ENCODE peak calls at places on chromosome 17, in five cellular contexts. One of them, this sample, is unnamed.
A peak's percentile ranks its signal among the peaks of the same experiment; 100 is the strongest.

GRCh38 chr17:48055531-48056245 is 7.5 kb downstream of the NFE2L1 start:
- DNase-seq in mucosa of descending colon: no peak
- DNase-seq in testis: no peak
- DNase-seq in effector memory CD4-positive, alpha-beta T cell: no peak
- DNase-seq in gastrocnemius medialis: no peak
- DNase-seq in this sample: no peak

GRCh38 chr17:17503566-17504130 is 7.5 kb upstream of the RASD1 start:
- DNase-seq in effector memory CD4-positive, alpha-beta T cell: no peak
- DNase-seq in mucosa of descending colon: peak; percentile 40
- DNase-seq in testis: peak; percentile 59
- DNase-seq in gastrocnemius medialis: peak; percentile 36
- DNase-seq in this sample: no peak

GRCh38 chr17:80812362-80813088 is 179.1 kb upstream of the CHMP6 start:
- DNase-seq in mucosa of descending colon: peak; percentile 17
- DNase-seq in gastrocnemius medialis: peak; percentile 9
- DNase-seq in effector memory CD4-positive, alpha-beta T cell: no peak
- DNase-seq in testis: no peak
- DNase-seq in this sample: no peak

GRCh38 chr17:80358131-80358530 is 56.8 kb upstream of the ENDOV start:
- DNase-seq in gastrocnemius medialis: no peak
- DNase-seq in mucosa of descending colon: no peak
- DNase-seq in effector memory CD4-positive, alpha-beta T cell: no peak
- DNase-seq in testis: no peak
- DNase-seq in this sample: no peak

GRCh38 chr17:17675925-17676534 is 5.2 kb upstream of the RAI1 start:
- DNase-seq in mucosa of descending colon: peak; percentile 43
- DNase-seq in effector memory CD4-positive, alpha-beta T cell: no peak
- DNase-seq in gastrocnemius medialis: no peak
- DNase-seq in testis: no peak
- DNase-seq in this sample: no peak

GRCh38 chr17:49575524-49576120 is at the start of gene NXPH3:
- DNase-seq in mucosa of descending colon: peak; percentile 70
- DNase-seq in effector memory CD4-positive, alpha-beta T cell: peak; percentile 47
- DNase-seq in testis: peak; percentile 63
- DNase-seq in gastrocnemius medialis: peak; percentile 54
- DNase-seq in this sample: peak; percentile 51

GRCh38 chr17:58001461-58002124 is 5.5 kb downstream of the SRSF1 start:
- DNase-seq in mucosa of descending colon: no peak
- DNase-seq in testis: no peak
- DNase-seq in effector memory CD4-positive, alpha-beta T cell: no peak
- DNase-seq in gastrocnemius medialis: no peak
- DNase-seq in this sample: no peak

GRCh38 chr17:56979091-56979480 is 1.2 kb downstream of the SCPEP1 start:
- DNase-seq in mucosa of descending colon: no peak
- DNase-seq in effector memory CD4-positive, alpha-beta T cell: no peak
- DNase-seq in gastrocnemius medialis: no peak
- DNase-seq in testis: no peak
- DNase-seq in this sample: peak; percentile 13

GRCh38 chr17:60832206-60832605 is 154.6 kb downstream of the BCAS3 start:
- DNase-seq in testis: no peak
- DNase-seq in gastrocnemius medialis: no peak
- DNase-seq in mucosa of descending colon: no peak
- DNase-seq in effector memory CD4-positive, alpha-beta T cell: no peak
- DNase-seq in this sample: peak; percentile 8

GRCh38 chr17:58344047-58344790 is 7.8 kb downstream of the SUPT4H1 start:
- DNase-seq in testis: no peak
- DNase-seq in mucosa of descending colon: peak; percentile 82
- DNase-seq in gastrocnemius medialis: no peak
- DNase-seq in effector memory CD4-positive, alpha-beta T cell: peak; percentile 88
- DNase-seq in this sample: peak; percentile 71

GRCh38 chr17:17667231-17667630 is 14.0 kb upstream of the RAI1 start:
- DNase-seq in effector memory CD4-positive, alpha-beta T cell: no peak
- DNase-seq in mucosa of descending colon: no peak
- DNase-seq in gastrocnemius medialis: no peak
- DNase-seq in testis: no peak
- DNase-seq in this sample: no peak

GRCh38 chr17:51046527-51047384 is 73.9 kb downstream of the SPAG9 start:
- DNase-seq in mucosa of descending colon: no peak
- DNase-seq in effector memory CD4-positive, alpha-beta T cell: no peak
- DNase-seq in testis: peak; percentile 91
- DNase-seq in gastrocnemius medialis: no peak
- DNase-seq in this sample: no peak

GRCh38 chr17:58325976-58326468 is 2.6 kb downstream of the TSPOAP1 start:
- DNase-seq in effector memory CD4-positive, alpha-beta T cell: no peak
- DNase-seq in testis: no peak
- DNase-seq in gastrocnemius medialis: no peak
- DNase-seq in mucosa of descending colon: peak; percentile 58
- DNase-seq in this sample: no peak

GRCh38 chr17:45405250-45406086 is 27.2 kb downstream of the ARHGAP27 start:
- DNase-seq in effector memory CD4-positive, alpha-beta T cell: no peak
- DNase-seq in testis: peak; percentile 37
- DNase-seq in mucosa of descending colon: peak; percentile 92
- DNase-seq in gastrocnemius medialis: no peak
- DNase-seq in this sample: peak; percentile 97

GRCh38 chr17:61076649-61077048 is 323.0 kb upstream of the TBX2 start:
- DNase-seq in gastrocnemius medialis: no peak
- DNase-seq in mucosa of descending colon: no peak
- DNase-seq in effector memory CD4-positive, alpha-beta T cell: no peak
- DNase-seq in testis: no peak
- DNase-seq in this sample: no peak

GRCh38 chr17:77794846-77795245 is 163.7 kb upstream of the TNRC6C start:
- DNase-seq in mucosa of descending colon: no peak
- DNase-seq in testis: no peak
- DNase-seq in effector memory CD4-positive, alpha-beta T cell: no peak
- DNase-seq in gastrocnemius medialis: no peak
- DNase-seq in this sample: no peak

GRCh38 chr17:82985973-82986372 is 93.4 kb upstream of the METRNL start:
- DNase-seq in mucosa of descending colon: peak; percentile 76
- DNase-seq in testis: peak; percentile 15
- DNase-seq in effector memory CD4-positive, alpha-beta T cell: peak; percentile 41
- DNase-seq in gastrocnemius medialis: no peak
- DNase-seq in this sample: peak; percentile 59

GRCh38 chr17:27919120-27919519 is 26.0 kb upstream of the LYRM9 start:
- DNase-seq in gastrocnemius medialis: no peak
- DNase-seq in effector memory CD4-positive, alpha-beta T cell: no peak
- DNase-seq in mucosa of descending colon: no peak
- DNase-seq in testis: peak; percentile 44
- DNase-seq in this sample: no peak

GRCh38 chr17:51580869-51581268 is 320.5 kb downstream of the UTP18 start:
- DNase-seq in gastrocnemius medialis: no peak
- DNase-seq in effector memory CD4-positive, alpha-beta T cell: no peak
- DNase-seq in mucosa of descending colon: no peak
- DNase-seq in testis: no peak
- DNase-seq in this sample: no peak

GRCh38 chr17:67974186-67974585 is 22.1 kb downstream of the C17orf58 start:
- DNase-seq in gastrocnemius medialis: no peak
- DNase-seq in testis: no peak
- DNase-seq in mucosa of descending colon: no peak
- DNase-seq in effector memory CD4-positive, alpha-beta T cell: no peak
- DNase-seq in this sample: no peak

GRCh38 chr17:51238253-51238887 is 21.5 kb downstream of the MBTD1 start:
- DNase-seq in mucosa of descending colon: no peak
- DNase-seq in testis: no peak
- DNase-seq in gastrocnemius medialis: no peak
- DNase-seq in effector memory CD4-positive, alpha-beta T cell: no peak
- DNase-seq in this sample: no peak

GRCh38 chr17:36849871-36850348 is 87.4 kb upstream of the LHX1 start:
- DNase-seq in effector memory CD4-positive, alpha-beta T cell: no peak
- DNase-seq in mucosa of descending colon: no peak
- DNase-seq in testis: no peak
- DNase-seq in gastrocnemius medialis: no peak
- DNase-seq in this sample: no peak

GRCh38 chr17:82234211-82235055 is 5.6 kb downstream of the SLC16A3 start:
- DNase-seq in testis: peak; percentile 54
- DNase-seq in effector memory CD4-positive, alpha-beta T cell: no peak
- DNase-seq in gastrocnemius medialis: peak; percentile 72
- DNase-seq in mucosa of descending colon: peak; percentile 65
- DNase-seq in this sample: no peak

GRCh38 chr17:68600123-68600880 is 865 bp downstream of the FAM20A start:
- DNase-seq in mucosa of descending colon: peak; percentile 54
- DNase-seq in testis: peak; percentile 59
- DNase-seq in gastrocnemius medialis: peak; percentile 14
- DNase-seq in effector memory CD4-positive, alpha-beta T cell: no peak
- DNase-seq in this sample: no peak

GRCh38 chr17:82956726-82957468 is 117.1 kb upstream of the ZNF750 start:
- DNase-seq in testis: peak; percentile 12
- DNase-seq in gastrocnemius medialis: no peak
- DNase-seq in mucosa of descending colon: peak; percentile 38
- DNase-seq in effector memory CD4-positive, alpha-beta T cell: no peak
- DNase-seq in this sample: no peak

GRCh38 chr17:3659541-3660111 is 8.8 kb downstream of the TAX1BP3 start:
- DNase-seq in gastrocnemius medialis: peak; percentile 84
- DNase-seq in testis: peak; percentile 89
- DNase-seq in effector memory CD4-positive, alpha-beta T cell: no peak
- DNase-seq in mucosa of descending colon: peak; percentile 82
- DNase-seq in this sample: peak; percentile 58

GRCh38 chr17:76410328-76410965 is 26.0 kb downstream of the SPHK1 start:
- DNase-seq in testis: no peak
- DNase-seq in gastrocnemius medialis: no peak
- DNase-seq in mucosa of descending colon: peak; percentile 28
- DNase-seq in effector memory CD4-positive, alpha-beta T cell: no peak
- DNase-seq in this sample: no peak

GRCh38 chr17:80474231-80474932 is 2.0 kb downstream of the NPTX1 start:
- DNase-seq in gastrocnemius medialis: no peak
- DNase-seq in mucosa of descending colon: no peak
- DNase-seq in testis: no peak
- DNase-seq in effector memory CD4-positive, alpha-beta T cell: peak; percentile 8
- DNase-seq in this sample: no peak

GRCh38 chr17:17819561-17819995 is 17.2 kb downstream of the SREBF1 start:
- DNase-seq in mucosa of descending colon: peak; percentile 88
- DNase-seq in gastrocnemius medialis: peak; percentile 88
- DNase-seq in testis: peak; percentile 79
- DNase-seq in effector memory CD4-positive, alpha-beta T cell: peak; percentile 39
- DNase-seq in this sample: peak; percentile 87

GRCh38 chr17:56594528-56595418 is 1.3 kb downstream of the NOG start:
- DNase-seq in testis: no peak
- DNase-seq in mucosa of descending colon: no peak
- DNase-seq in effector memory CD4-positive, alpha-beta T cell: no peak
- DNase-seq in gastrocnemius medialis: peak; percentile 17
- DNase-seq in this sample: peak; percentile 15

GRCh38 chr17:79078476-79079190 is 4.0 kb downstream of the ENGASE start:
- DNase-seq in effector memory CD4-positive, alpha-beta T cell: no peak
- DNase-seq in mucosa of descending colon: peak; percentile 70
- DNase-seq in testis: no peak
- DNase-seq in gastrocnemius medialis: peak; percentile 10
- DNase-seq in this sample: peak; percentile 79

GRCh38 chr17:82544431-82545070 is 25.0 kb downstream of the FOXK2 start:
- DNase-seq in gastrocnemius medialis: peak; percentile 52
- DNase-seq in mucosa of descending colon: no peak
- DNase-seq in testis: no peak
- DNase-seq in effector memory CD4-positive, alpha-beta T cell: no peak
- DNase-seq in this sample: no peak

GRCh38 chr17:72590882-72591499 is 470.2 kb downstream of the SOX9 start:
- DNase-seq in effector memory CD4-positive, alpha-beta T cell: no peak
- DNase-seq in mucosa of descending colon: no peak
- DNase-seq in testis: no peak
- DNase-seq in gastrocnemius medialis: no peak
- DNase-seq in this sample: peak; percentile 20

GRCh38 chr17:3917391-3917931 is 1.2 kb upstream of the P2RX1 start:
- DNase-seq in testis: peak; percentile 82
- DNase-seq in gastrocnemius medialis: no peak
- DNase-seq in mucosa of descending colon: peak; percentile 86
- DNase-seq in effector memory CD4-positive, alpha-beta T cell: no peak
- DNase-seq in this sample: peak; percentile 64

GRCh38 chr17:32486701-32487459 is at the start of gene CDK5R1:
- DNase-seq in testis: peak; percentile 75
- DNase-seq in effector memory CD4-positive, alpha-beta T cell: peak; percentile 56
- DNase-seq in mucosa of descending colon: peak; percentile 84
- DNase-seq in gastrocnemius medialis: no peak
- DNase-seq in this sample: peak; percentile 70

GRCh38 chr17:21286066-21286770 is 1.7 kb downstream of the MAP2K3 start:
- DNase-seq in testis: peak; percentile 87
- DNase-seq in gastrocnemius medialis: peak; percentile 98
- DNase-seq in effector memory CD4-positive, alpha-beta T cell: no peak
- DNase-seq in mucosa of descending colon: peak; percentile 93
- DNase-seq in this sample: peak; percentile 95

GRCh38 chr17:73706858-73707257 is 62.6 kb upstream of the SDK2 start:
- DNase-seq in testis: no peak
- DNase-seq in mucosa of descending colon: no peak
- DNase-seq in gastrocnemius medialis: no peak
- DNase-seq in effector memory CD4-positive, alpha-beta T cell: no peak
- DNase-seq in this sample: no peak

GRCh38 chr17:7217113-7217987 is 2.3 kb downstream of the DLG4 start:
- DNase-seq in mucosa of descending colon: no peak
- DNase-seq in effector memory CD4-positive, alpha-beta T cell: no peak
- DNase-seq in testis: peak; percentile 54
- DNase-seq in gastrocnemius medialis: no peak
- DNase-seq in this sample: no peak
- H3K4me3 ChIP-seq in mucosa of descending colon: no peak overlapping the region
- H3K4me3 ChIP-seq in effector memory CD4-positive, alpha-beta T cell: no peak overlapping the region
- H3K4me3 ChIP-seq in testis: peak overlapping the region; percentile 26
- H3K4me3 ChIP-seq in gastrocnemius medialis: peak overlapping the region; percentile 29
- H3K4me3 ChIP-seq in this sample: no peak overlapping the region

GRCh38 chr17:1180434-1180742 is 607 bp upstream of the ABR start:
- DNase-seq in effector memory CD4-positive, alpha-beta T cell: no peak
- DNase-seq in testis: no peak
- DNase-seq in gastrocnemius medialis: no peak
- DNase-seq in mucosa of descending colon: no peak
- DNase-seq in this sample: no peak
- H3K4me3 ChIP-seq in effector memory CD4-positive, alpha-beta T cell: peak overlapping the region; percentile 32
- H3K4me3 ChIP-seq in testis: peak overlapping the region; percentile 65
- H3K4me3 ChIP-seq in gastrocnemius medialis: peak overlapping the region; percentile 61
- H3K4me3 ChIP-seq in mucosa of descending colon: no peak overlapping the region
- H3K4me3 ChIP-seq in this sample: peak overlapping the region; percentile 90

GRCh38 chr17:62724398-62725146 is 83.5 kb downstream of the MARCHF10 start:
- DNase-seq in gastrocnemius medialis: no peak
- DNase-seq in effector memory CD4-positive, alpha-beta T cell: peak; percentile 52
- DNase-seq in testis: no peak
- DNase-seq in mucosa of descending colon: peak; percentile 56
- DNase-seq in this sample: peak; percentile 49
- H3K4me3 ChIP-seq in gastrocnemius medialis: no peak overlapping the region
- H3K4me3 ChIP-seq in effector memory CD4-positive, alpha-beta T cell: no peak overlapping the region
- H3K4me3 ChIP-seq in testis: no peak overlapping the region
- H3K4me3 ChIP-seq in mucosa of descending colon: no peak overlapping the region
- H3K4me3 ChIP-seq in this sample: no peak overlapping the region

GRCh38 chr17:40326832-40327199 is 17.8 kb downstream of the RARA start:
- DNase-seq in gastrocnemius medialis: no peak
- DNase-seq in testis: no peak
- DNase-seq in effector memory CD4-positive, alpha-beta T cell: no peak
- DNase-seq in mucosa of descending colon: no peak
- DNase-seq in this sample: peak; percentile 63
- H3K4me3 ChIP-seq in gastrocnemius medialis: peak overlapping the region; percentile 6
- H3K4me3 ChIP-seq in testis: no peak overlapping the region
- H3K4me3 ChIP-seq in effector memory CD4-positive, alpha-beta T cell: peak overlapping the region; percentile 52
- H3K4me3 ChIP-seq in mucosa of descending colon: no peak overlapping the region
- H3K4me3 ChIP-seq in this sample: no peak overlapping the region

GRCh38 chr17:63543822-63544420 is 6.4 kb upstream of the DCAF7 start:
- DNase-seq in effector memory CD4-positive, alpha-beta T cell: no peak
- DNase-seq in mucosa of descending colon: no peak
- DNase-seq in testis: no peak
- DNase-seq in gastrocnemius medialis: peak; percentile 6
- DNase-seq in this sample: no peak
- H3K4me3 ChIP-seq in effector memory CD4-positive, alpha-beta T cell: no peak overlapping the region
- H3K4me3 ChIP-seq in mucosa of descending colon: no peak overlapping the region
- H3K4me3 ChIP-seq in testis: no peak overlapping the region
- H3K4me3 ChIP-seq in gastrocnemius medialis: no peak overlapping the region
- H3K4me3 ChIP-seq in this sample: no peak overlapping the region

This sample was measured in small intestine.